ENCODE peak calls at places on chromosomes 16 and 17, in four cellular contexts. V, M, A and Y are unnamed samples.
A peak's percentile ranks its signal among the peaks of the same experiment; 100 is the strongest.

GRCh38 chr16:66097746-66098145 is 268.7 kb upstream of the CDH5 start:
- DNase-seq in V (no peak), M (no peak), A (no peak), Y (no peak)

GRCh38 chr17:40345161-40346034 is 19.1 kb downstream of the GJD3 start:
- DNase-seq in V (no peak), M (peak; percentile 66), A (peak; percentile 87), Y (no peak)

GRCh38 chr17:75983501-75984181 is 4.6 kb downstream of the TEN1 start:
- DNase-seq in V (no peak), M (peak; percentile 37), A (no peak), Y (no peak)

GRCh38 chr16:68396481-68396880 is 51.8 kb downstream of the SMPD3 start:
- DNase-seq in V (no peak), M (peak; percentile 58), A (no peak), Y (no peak)

GRCh38 chr16:2429771-2430663 is 770 bp downstream of the CCNF start:
- DNase-seq in V (no peak), M (no peak), A (no peak), Y (no peak)

GRCh38 chr16:80924372-80924978 is 82.2 kb downstream of the CMC2 start:
- DNase-seq in V (no peak), M (peak; percentile 65), A (peak; percentile 69), Y (no peak)

GRCh38 chr16:13852827-13853226 is 67.1 kb upstream of the ERCC4 start:
- DNase-seq in V (no peak), M (no peak), A (no peak), Y (no peak)

GRCh38 chr17:30393491-30393890 is 14.8 kb downstream of the CPD start:
- DNase-seq in V (no peak), M (no peak), A (no peak), Y (no peak)

GRCh38 chr17:77607606-77608005 is 350.9 kb upstream of the TNRC6C start:
- DNase-seq in V (no peak), M (no peak), A (no peak), Y (no peak)

GRCh38 chr17:80663783-80664206 is 119.2 kb downstream of the RPTOR start:
- DNase-seq in V (no peak), M (peak; percentile 65), A (no peak), Y (no peak)

GRCh38 chr16:48535831-48536599 is 74.0 kb downstream of the N4BP1 start:
- DNase-seq in V (peak; percentile 72), M (peak; percentile 91), A (peak; percentile 78), Y (no peak)